ENCODE peak calls at places on chromosomes 3 and 15, in nine cellular contexts. U is fibroblast of pulmonary artery, W is pancreas, T is brain microvascular endothelial cell, O is cardiac fibroblast, H is cardiac muscle cell, F is psoas muscle, E is skeletal muscle cell, B is HCT116. K is an unnamed sample.

GRCh38 chr3:126021224-126021623 is 52.2 kb downstream of the ROPN1B start:
- DNase-seq in U (peak; percentile 12), W (no peak), T (no peak), O (peak; percentile 25), H (no peak), F (no peak), E (no peak), B (no peak), K (no peak)

GRCh38 chr3:31043184-31043819 is 148.8 kb upstream of the GADL1 start:
- DNase-seq in U (peak; percentile 24), W (no peak), T (no peak), O (peak; percentile 27), H (no peak), F (no peak), E (peak; percentile 68), B (no peak), K (no peak)

GRCh38 chr3:81925385-81925784 is 163.9 kb upstream of the GBE1 start:
- DNase-seq in U (no peak), W (no peak), T (no peak), O (no peak), H (no peak), F (no peak), E (no peak), B (no peak), K (no peak)

GRCh38 chr3:13146643-13147143 is 73.5 kb upstream of the IQSEC1 start:
- DNase-seq in U (no peak), W (no peak), T (no peak), O (no peak), H (no peak), F (no peak), E (no peak), B (no peak), K (no peak)

GRCh38 chr3:10195692-10196091 is 31.0 kb downstream of the IRAK2 start:
- DNase-seq in U (no peak), W (no peak), T (no peak), O (no peak), H (no peak), F (peak; percentile 28), E (no peak), B (no peak), K (no peak)

GRCh38 chr15:56325186-56325585 is 40.0 kb upstream of the TEX9 start:
- DNase-seq in U (peak; percentile 73), W (no peak), T (no peak), O (peak; percentile 12), H (no peak), F (no peak), E (no peak), B (no peak), K (no peak)

GRCh38 chr15:73766598-73766997 is 13.4 kb upstream of the INSYN1 start:
- DNase-seq in U (no peak), W (no peak), T (no peak), O (no peak), H (no peak), F (no peak), E (no peak), B (no peak), K (no peak)

GRCh38 chr15:35211240-35211952 is 126.3 kb upstream of the NANOGP8 start:
- DNase-seq in U (no peak), W (no peak), T (no peak), O (no peak), H (peak; percentile 1), F (no peak), E (no peak), B (no peak), K (no peak)

GRCh38 chr3:89584398-89584797 is 477.0 kb downstream of the EPHA3 start:
- DNase-seq in U (no peak), W (no peak), T (no peak), O (no peak), H (no peak), F (no peak), E (no peak), B (no peak), K (no peak)

GRCh38 chr3:56704706-56705105 is 21.6 kb upstream of the TASOR start:
- DNase-seq in U (no peak), W (no peak), T (no peak), O (no peak), H (no peak), F (no peak), E (no peak), B (no peak), K (no peak)

GRCh38 chr3:5798809-5799208 is 611.3 kb downstream of the EDEM1 start:
- DNase-seq in U (no peak), W (no peak), T (no peak), O (no peak), H (no peak), F (no peak), E (no peak), B (no peak), K (no peak)

GRCh38 chr3:118938183-118938961 is 96.3 kb downstream of the IGSF11 start:
- DNase-seq in U (peak; percentile 8), W (no peak), T (no peak), O (peak; percentile 2), H (no peak), F (no peak), E (no peak), B (no peak), K (no peak)

GRCh38 chr3:74631341-74631740 is 16.9 kb upstream of the CNTN3 start:
- DNase-seq in U (peak; percentile 25), W (no peak), T (no peak), O (no peak), H (no peak), F (no peak), E (no peak), B (no peak), K (no peak)

GRCh38 chr3:98763076-98763475 is at the start of gene ST3GAL6:
- DNase-seq in U (peak; percentile 84), W (no peak), T (peak; percentile 62), O (peak; percentile 65), H (no peak), F (no peak), E (no peak), B (no peak), K (peak; percentile 52)

GRCh38 chr3:45666729-45667440 is 22.3 kb upstream of the SACM1L start:
- DNase-seq in U (peak; percentile 55), W (peak; percentile 75), T (peak; percentile 73), O (peak; percentile 78), H (no peak), F (peak; percentile 52), E (no peak), B (no peak), K (peak; percentile 71)

GRCh38 chr3:96843505-96844203 is 29.3 kb downstream of the EPHA6 start:
- DNase-seq in U (peak; percentile 0), W (no peak), T (no peak), O (no peak), H (peak; percentile 8), F (no peak), E (no peak), B (no peak), K (no peak)

GRCh38 chr15:57552678-57553334 is 38.9 kb upstream of the MYZAP start:
- DNase-seq in U (no peak), W (no peak), T (no peak), O (no peak), H (no peak), F (no peak), E (no peak), B (no peak), K (no peak)

GRCh38 chr3:151214459-151214858 is 11.4 kb upstream of the GPR171 start:
- DNase-seq in U (no peak), W (no peak), T (no peak), O (no peak), H (no peak), F (no peak), E (no peak), B (no peak), K (no peak)

GRCh38 chr3:140521751-140522445 is 156.0 kb upstream of the TRIM42 start:
- DNase-seq in U (no peak), W (no peak), T (no peak), O (no peak), H (no peak), F (no peak), E (no peak), B (no peak), K (no peak)

GRCh38 chr15:33825453-33825852 is 142.8 kb upstream of the CHRM5 start:
- DNase-seq in U (no peak), W (no peak), T (no peak), O (no peak), H (no peak), F (no peak), E (no peak), B (no peak), K (no peak)
- H3K4me3 ChIP-seq in U (no peak overlapping the region), W (no peak overlapping the region), T (no peak overlapping the region), O (no peak overlapping the region), H (no peak overlapping the region), F (no peak overlapping the region), E (no peak overlapping the region), B (no peak overlapping the region), K (no peak overlapping the region)

DNA sequence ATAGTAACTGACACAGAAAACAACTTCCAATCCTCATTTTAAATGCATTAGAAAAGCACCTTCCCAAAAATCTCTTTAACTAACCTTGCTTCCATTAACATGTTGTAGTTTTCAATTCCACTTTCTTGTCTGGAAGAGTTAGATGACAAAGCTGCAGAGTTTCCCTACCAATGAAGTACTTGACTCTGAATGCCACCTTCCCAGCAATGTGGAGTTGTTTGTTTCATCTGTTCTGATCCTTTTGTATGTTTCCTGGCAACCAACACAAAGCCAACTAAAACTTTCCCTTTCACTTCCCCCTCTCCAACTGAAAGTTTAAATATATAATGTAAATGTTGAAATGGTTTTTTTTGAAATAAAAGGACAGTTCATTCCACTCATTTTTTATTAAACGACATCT is at the start of gene WDR49:
- DNase-seq in U (peak; percentile 28), W (no peak), T (no peak), O (no peak), H (no peak), F (no peak), E (no peak), B (no peak), K (no peak)
- H3K4me3 ChIP-seq in U (no peak within 1 kb of the TSS), W (no peak within 1 kb of the TSS), T (no peak within 1 kb of the TSS), O (no peak within 1 kb of the TSS), H (no peak within 1 kb of the TSS), F (no peak within 1 kb of the TSS), E (no peak within 1 kb of the TSS), B (no peak within 1 kb of the TSS), K (no peak within 1 kb of the TSS)

GRCh38 chr3:52123106-52123708 is 31.0 kb downstream of the POC1A start:
- DNase-seq in U (peak; percentile 74), W (peak; percentile 87), T (peak; percentile 43), O (peak; percentile 70), H (peak; percentile 80), F (peak; percentile 67), E (peak; percentile 16), B (peak; percentile 37), K (peak; percentile 88)
- H3K4me3 ChIP-seq in U (no peak overlapping the region), W (no peak overlapping the region), T (no peak overlapping the region), O (no peak overlapping the region), H (no peak overlapping the region), F (no peak overlapping the region), E (no peak overlapping the region), B (no peak overlapping the region), K (no peak overlapping the region)

DNA sequence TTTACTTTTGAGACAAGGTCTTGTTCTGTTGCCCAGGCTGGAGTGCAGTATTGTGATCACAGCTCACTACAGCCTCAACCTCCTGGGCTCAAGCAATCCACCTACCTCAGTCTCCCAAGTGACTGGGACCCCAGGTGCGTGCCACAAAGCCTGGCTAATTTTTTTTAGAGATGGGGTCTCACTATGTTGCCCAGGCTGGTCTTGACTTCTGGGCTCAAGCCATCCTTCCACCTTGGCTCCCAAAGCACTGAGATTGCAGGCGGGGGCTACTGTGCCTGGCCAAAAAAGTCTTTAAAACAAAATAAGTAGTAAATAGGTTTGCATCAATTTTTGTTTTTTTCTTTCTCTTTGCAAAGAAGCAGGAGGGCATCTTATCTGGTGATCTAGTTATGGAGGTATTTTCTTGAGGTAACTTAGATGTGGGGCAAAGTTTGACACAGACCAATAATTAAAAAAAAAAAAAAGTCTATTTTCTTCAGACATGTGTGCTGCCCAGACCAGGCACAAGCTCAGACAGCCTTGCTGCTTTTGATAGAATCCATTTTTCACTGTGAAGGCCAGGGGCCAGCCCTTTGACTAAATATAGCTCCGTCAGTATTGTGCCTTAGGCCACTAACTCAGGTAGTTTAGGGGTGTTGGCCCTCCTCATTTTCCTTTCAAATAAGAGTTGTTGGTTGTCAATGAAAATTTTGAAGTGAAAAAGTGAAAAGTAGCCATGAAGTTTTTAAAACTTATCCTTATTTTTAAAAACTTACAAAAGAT is 2.5 kb downstream of the ARL6IP5 start:
- DNase-seq in U (no peak), W (no peak), T (no peak), O (no peak), H (peak; percentile 40), F (no peak), E (no peak), B (no peak), K (no peak)
- H3K4me3 ChIP-seq in U (peak overlapping the region; percentile 98), W (peak overlapping the region; percentile 86), T (no peak overlapping the region), O (peak overlapping the region; percentile 8), H (peak overlapping the region; percentile 16), F (peak overlapping the region; percentile 90), E (peak overlapping the region; percentile 84), B (no peak overlapping the region), K (no peak overlapping the region)

K was measured in heart left ventricle.